ENCODE peak calls at places on chromosomes 16 and 17, in ten cellular contexts. W is IMR-90; Z is BE2C; D is CD8-positive, alpha-beta T cell; I is cardiac muscle cell; V is GM23248; G is heart left ventricle; N is stomach; E is tibial artery; B is HepG2. L is an unnamed sample. For H3K27me3 and H3K4me1, the result is how much of the 10 kb centered on the place peaks cover.

GRCh38 chr17:62093188-62094155 is 28.4 kb upstream of the MED13 start:
- DNase-seq in W (peak), Z (peak), D (no peak), I (no peak), V (peak), G (no peak), N (no peak), E (no peak), B (peak), L (no peak)

GRCh38 chr17:61809816-61810392 is 53.4 kb downstream of the BRIP1 start:
- DNase-seq in W (peak), Z (no peak), D (no peak), I (no peak), V (peak), G (no peak), N (no peak), E (no peak), B (no peak), L (no peak)

GRCh38 chr17:39661744-39662541 is 3.2 kb upstream of the TCAP start:
- DNase-seq in W (no peak), Z (no peak), D (no peak), I (no peak), V (no peak), G (no peak), N (no peak), E (no peak), B (no peak), L (no peak)

GRCh38 chr16:50737420-50737959 is 4.4 kb upstream of the CYLD start:
- DNase-seq in W (peak), Z (no peak), D (peak), I (no peak), V (peak), G (no peak), N (no peak), E (no peak), B (no peak), L (no peak)

GRCh38 chr17:10262451-10262850 is 64.0 kb upstream of the GAS7 start:
- DNase-seq in W (no peak), Z (no peak), D (no peak), I (no peak), V (no peak), G (no peak), N (no peak), E (no peak), B (no peak), L (no peak)

GRCh38 chr16:165218-165538 is 600 bp upstream of the HBM start:
- DNase-seq in W (no peak), Z (no peak), D (no peak), I (no peak), V (no peak), G (no peak), N (no peak), E (no peak), B (no peak), L (no peak)

GRCh38 chr17:39360537-39360936 is 40.9 kb downstream of the FBXL20 start:
- DNase-seq in W (no peak), Z (no peak), D (no peak), I (no peak), V (no peak), G (peak), N (no peak), E (no peak), B (no peak), L (no peak)

GRCh38 chr16:85782476-85782875 is 16.9 kb downstream of the EMC8 start:
- DNase-seq in W (peak), Z (no peak), D (no peak), I (no peak), V (peak), G (no peak), N (no peak), E (no peak), B (no peak), L (no peak)

GRCh38 chr17:76439314-76439928 is 13.5 kb downstream of the UBE2O start:
- DNase-seq in W (no peak), Z (no peak), D (no peak), I (no peak), V (no peak), G (no peak), N (no peak), E (no peak), B (no peak), L (no peak)

GRCh38 chr17:74151551-74152315 is 51.7 kb upstream of the RPL38 start:
- DNase-seq in W (no peak), Z (no peak), D (no peak), I (no peak), V (no peak), G (no peak), N (no peak), E (peak), B (no peak), L (no peak)

GRCh38 chr16:9219811-9220210 is 128.4 kb downstream of the HAPSTR1 start:
- DNase-seq in W (no peak), Z (no peak), D (no peak), I (no peak), V (no peak), G (no peak), N (no peak), E (no peak), B (no peak), L (no peak)

GRCh38 chr17:44106801-44107200 is 16.6 kb downstream of the HDAC5 start:
- DNase-seq in W (no peak), Z (no peak), D (no peak), I (no peak), V (no peak), G (no peak), N (no peak), E (no peak), B (no peak), L (no peak)

GRCh38 chr16:10172848-10173655 is 9.2 kb downstream of the GRIN2A start:
- DNase-seq in W (no peak), Z (no peak), D (no peak), I (no peak), V (peak), G (no peak), N (no peak), E (no peak), B (no peak), L (no peak)

GRCh38 chr17:18280239-18280638 is 19.8 kb downstream of the MIEF2 start:
- DNase-seq in W (no peak), Z (no peak), D (no peak), I (no peak), V (no peak), G (no peak), N (no peak), E (no peak), B (no peak), L (no peak)

GRCh38 chr17:38596651-38597050 is 9.1 kb downstream of the SRCIN1 start:
- DNase-seq in W (no peak), Z (no peak), D (no peak), I (no peak), V (no peak), G (no peak), N (no peak), E (no peak), B (no peak), L (no peak)

GRCh38 chr16:4744758-4745569 is 10.6 kb downstream of the DNAAF8 start:
- DNase-seq in W (no peak), Z (no peak), D (no peak), I (no peak), V (no peak), G (no peak), N (no peak), E (no peak), B (no peak), L (no peak)

GRCh38 chr16:88067530-88068411 is 116.5 kb downstream of the BANP start:
- DNase-seq in W (no peak), Z (no peak), D (no peak), I (no peak), V (no peak), G (no peak), N (no peak), E (peak), B (no peak), L (no peak)

GRCh38 chr17:1908699-1909309 is 79.0 kb downstream of the RPA1 start:
- DNase-seq in W (peak), Z (peak), D (peak), I (peak), V (peak), G (peak), N (peak), E (peak), B (peak), L (peak)

GRCh38 chr17:1906622-1907021 is 76.8 kb downstream of the RPA1 start:
- DNase-seq in W (no peak), Z (no peak), D (no peak), I (peak), V (peak), G (no peak), N (no peak), E (no peak), B (no peak), L (no peak)

GRCh38 chr17:1905190-1905919 is 75.5 kb downstream of the RPA1 start:
- DNase-seq in W (no peak), Z (peak), D (no peak), I (peak), V (peak), G (no peak), N (no peak), E (no peak), B (peak), L (no peak)

GRCh38 chr17:1907818-1908698 is 78.3 kb downstream of the RPA1 start:
- DNase-seq in W (peak), Z (no peak), D (no peak), I (peak), V (peak), G (no peak), N (no peak), E (no peak), B (no peak), L (no peak)

DNA sequence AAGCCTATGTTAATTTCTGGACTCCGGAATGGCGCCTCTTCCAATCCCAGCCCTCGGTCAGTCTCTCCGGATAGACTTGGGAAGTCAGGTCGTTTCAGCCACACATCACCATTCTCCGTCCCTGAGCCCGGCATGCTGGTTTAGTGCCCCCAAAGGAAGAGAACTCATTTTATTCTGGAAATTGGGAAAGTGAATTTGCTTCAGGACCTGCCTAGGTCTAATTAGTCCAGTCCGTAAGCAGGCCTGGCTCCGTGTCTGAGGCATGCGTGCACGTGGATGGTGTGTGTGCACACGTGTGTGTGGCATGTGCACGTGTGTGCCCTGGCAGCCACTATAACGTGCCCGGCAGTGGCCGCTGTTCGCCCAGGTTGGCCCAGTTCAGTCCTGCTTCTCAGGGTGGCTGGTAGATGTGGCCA is 77.4 kb downstream of the RPA1 start:
- DNase-seq in W (no peak), Z (no peak), D (no peak), I (no peak), V (no peak), G (no peak), N (no peak), E (no peak), B (no peak), L (no peak)
- H3K27me3 ChIP-seq in W (half or more), Z (under half), D (under half), I (under half), V (under half), G (under half), N (under half), E (half or more), B (under half), L (under half)

GRCh38 chr17:48240562-48241130 is 133.1 kb downstream of the SNX11 start:
- DNase-seq in W (peak), Z (no peak), D (no peak), I (no peak), V (peak), G (no peak), N (no peak), E (no peak), B (no peak), L (no peak)

GRCh38 chr17:48239603-48239995 is 132.0 kb downstream of the SNX11 start:
- DNase-seq in W (no peak), Z (no peak), D (no peak), I (no peak), V (no peak), G (no peak), N (no peak), E (no peak), B (no peak), L (no peak)

GRCh38 chr17:48238933-48239602 is 131.5 kb downstream of the SNX11 start:
- DNase-seq in W (no peak), Z (no peak), D (no peak), I (no peak), V (no peak), G (no peak), N (no peak), E (no peak), B (no peak), L (no peak)

GRCh38 chr17:48241131-48241591 is 133.6 kb downstream of the SNX11 start:
- DNase-seq in W (peak), Z (peak), D (no peak), I (no peak), V (peak), G (peak), N (no peak), E (no peak), B (no peak), L (peak)

GRCh38 chr17:48240122-48240521 is 132.6 kb downstream of the SNX11 start:
- DNase-seq in W (no peak), Z (no peak), D (no peak), I (no peak), V (no peak), G (no peak), N (no peak), E (no peak), B (no peak), L (no peak)
- H3K4me1 ChIP-seq in W (under half), Z (under half), D (under half), I (under half), V (half or more), G (under half), N (under half), E (under half), B (under half), L (under half)

GRCh38 chr17:47728214-47728877 is 4.7 kb upstream of the TBX21 start:
- DNase-seq in W (no peak), Z (no peak), D (no peak), I (no peak), V (no peak), G (no peak), N (no peak), E (no peak), B (no peak), L (no peak)
- H3K27me3 ChIP-seq in W (half or more), Z (under half), D (under half), I (under half), V (half or more), G (under half), N (under half), E (half or more), B (half or more), L (half or more)

GRCh38 chr16:14500791-14501190 is 129.3 kb downstream of the PARN start:
- DNase-seq in W (peak), Z (no peak), D (no peak), I (no peak), V (peak), G (no peak), N (no peak), E (no peak), B (no peak), L (no peak)
- H3K4me1 ChIP-seq in W (under half), Z (under half), D (under half), I (under half), V (under half), G (under half), N (half or more), E (under half), B (half or more), L (half or more)

GRCh38 chr17:48544356-48545021 is 420 bp downstream of the HOXB2 start:
- DNase-seq in W (peak), Z (no peak), D (peak), I (peak), V (peak), G (peak), N (peak), E (peak), B (no peak), L (peak)

GRCh38 chr17:48543854-48544355 is 1.0 kb downstream of the HOXB2 start:
- DNase-seq in W (no peak), Z (no peak), D (peak), I (no peak), V (no peak), G (no peak), N (no peak), E (no peak), B (no peak), L (peak)

GRCh38 chr17:48545022-48545376 is at the start of gene HOXB2:
- DNase-seq in W (peak), Z (no peak), D (no peak), I (peak), V (peak), G (peak), N (no peak), E (no peak), B (no peak), L (peak)

GRCh38 chr17:48546187-48546923 is 1.4 kb upstream of the HOXB2 start:
- DNase-seq in W (peak), Z (no peak), D (no peak), I (peak), V (peak), G (no peak), N (no peak), E (no peak), B (no peak), L (no peak)

GRCh38 chr17:48545539-48545938 is 630 bp upstream of the HOXB2 start:
- DNase-seq in W (peak), Z (no peak), D (no peak), I (no peak), V (no peak), G (no peak), N (no peak), E (no peak), B (no peak), L (no peak)
- H3K27me3 ChIP-seq in W (under half), Z (half or more), D (under half), I (under half), V (under half), G (under half), N (under half), E (under half), B (half or more), L (half or more)